ENCODE peak calls at places on chromosomes 3 and 15, in ten cellular contexts. B, O, Y, J, P, U, V, A, S and N are unnamed samples.

GRCh38 chr3:141366285-141367037 is 1.8 kb upstream of the ZBTB38 start:
- DNase-seq in B (peak), P (no peak), J (no peak), Y (peak), O (peak), U (peak), V (peak), A (no peak), S (no peak), N (peak)

GRCh38 chr3:13508496-13508895 is 28.4 kb downstream of the HDAC11 start:
- DNase-seq in Y (no peak), B (no peak), J (no peak), U (no peak), O (no peak), S (no peak), V (no peak), A (peak), P (no peak), N (no peak)

GRCh38 chr3:14312375-14312774 is 90.0 kb upstream of the SLC6A6 start:
- DNase-seq in J (no peak), V (no peak), O (no peak), A (no peak), Y (no peak), B (no peak), P (no peak), U (peak), S (no peak), N (no peak)

GRCh38 chr3:176651622-176652021 is 545.7 kb downstream of the TBL1XR1 start:
- DNase-seq in V (no peak), S (no peak), Y (no peak), B (no peak), P (no peak), J (no peak), U (no peak), O (no peak), A (no peak), N (no peak)

GRCh38 chr3:134795776-134796312 is 784 bp downstream of the EPHB1 start:
- DNase-seq in U (no peak), J (no peak), V (no peak), S (no peak), O (peak), A (peak), Y (peak), B (no peak), P (no peak), N (no peak)

GRCh38 chr3:53802256-53802880 is 43.9 kb downstream of the CHDH start:
- DNase-seq in Y (no peak), A (no peak), V (no peak), S (no peak), B (no peak), J (no peak), P (no peak), U (no peak), O (no peak), N (no peak)

GRCh38 chr3:20511863-20512262 is 325.9 kb upstream of the SGO1 start:
- DNase-seq in B (peak), P (no peak), Y (peak), A (no peak), O (peak), U (peak), V (peak), J (no peak), S (peak), N (peak)

GRCh38 chr3:56269755-56270154 is 198.5 kb downstream of the ERC2 start:
- DNase-seq in U (no peak), J (no peak), O (no peak), P (no peak), A (no peak), Y (peak), B (no peak), S (no peak), V (no peak), N (no peak)

GRCh38 chr3:14460342-14461005 is 58.1 kb downstream of the SLC6A6 start:
- DNase-seq in Y (peak), U (no peak), O (peak), V (no peak), B (no peak), J (no peak), S (no peak), P (no peak), A (peak), N (no peak)

GRCh38 chr3:43723121-43723734 is 32.5 kb downstream of the ABHD5 start:
- DNase-seq in S (no peak), V (no peak), Y (no peak), B (no peak), A (no peak), P (no peak), O (no peak), J (no peak), U (no peak), N (no peak)

GRCh38 chr15:70260096-70260495 is 162.4 kb upstream of the TLE3 start:
- DNase-seq in S (no peak), Y (no peak), A (no peak), B (no peak), O (no peak), V (no peak), J (no peak), P (no peak), U (no peak), N (no peak)

GRCh38 chr3:99925584-99925983 is 107.9 kb downstream of the CMSS1 start:
- DNase-seq in V (no peak), B (peak), Y (peak), O (no peak), A (no peak), S (no peak), U (peak), J (no peak), P (no peak), N (no peak)

GRCh38 chr15:93048759-93049161 is 40.3 kb downstream of the RGMA start:
- DNase-seq in O (no peak), V (no peak), J (peak), S (no peak), A (peak), U (no peak), Y (no peak), P (no peak), B (no peak), N (no peak)